ENCODE peak calls at places on chromosomes 12 and 14, in eight cellular contexts. One of them, this sample, is unnamed.

GRCh38 chr14:99252940-99253868 is 18.8 kb downstream of the BCL11B start:
- DNase-seq in GM12891: no peak
- DNase-seq in lower leg skin: no peak
- DNase-seq in transverse colon: no peak
- DNase-seq in heart left ventricle: no peak
- DNase-seq in GM12892: no peak
- DNase-seq in prostate gland: no peak
- DNase-seq in stomach: no peak
- DNase-seq in this sample: no peak

GRCh38 chr14:105581551-105582341 is 55.4 kb downstream of the TMEM121 start:
- DNase-seq in GM12891: no peak
- DNase-seq in lower leg skin: no peak
- DNase-seq in transverse colon: peak
- DNase-seq in heart left ventricle: peak
- DNase-seq in GM12892: peak
- DNase-seq in prostate gland: no peak
- DNase-seq in stomach: no peak
- DNase-seq in this sample: no peak

GRCh38 chr12:49946086-49946485 is 4.5 kb upstream of the AQP2 start:
- DNase-seq in GM12891: no peak
- DNase-seq in lower leg skin: no peak
- DNase-seq in transverse colon: peak
- DNase-seq in heart left ventricle: no peak
- DNase-seq in GM12892: no peak
- DNase-seq in prostate gland: no peak
- DNase-seq in stomach: no peak
- DNase-seq in this sample: no peak

GRCh38 chr12:131671276-131671675 is 39.6 kb upstream of the SFSWAP start:
- DNase-seq in GM12891: no peak
- DNase-seq in lower leg skin: peak
- DNase-seq in transverse colon: no peak
- DNase-seq in heart left ventricle: no peak
- DNase-seq in GM12892: no peak
- DNase-seq in prostate gland: no peak
- DNase-seq in stomach: no peak
- DNase-seq in this sample: no peak

GRCh38 chr12:10331642-10332239 is 24.1 kb downstream of the KLRD1 start:
- DNase-seq in GM12891: no peak
- DNase-seq in lower leg skin: no peak
- DNase-seq in transverse colon: no peak
- DNase-seq in heart left ventricle: no peak
- DNase-seq in GM12892: no peak
- DNase-seq in prostate gland: peak
- DNase-seq in stomach: no peak
- DNase-seq in this sample: peak

GRCh38 chr12:93960521-93960920 is 187.9 kb upstream of the PLXNC1 start:
- DNase-seq in GM12891: no peak
- DNase-seq in lower leg skin: no peak
- DNase-seq in transverse colon: no peak
- DNase-seq in heart left ventricle: no peak
- DNase-seq in GM12892: no peak
- DNase-seq in prostate gland: no peak
- DNase-seq in stomach: no peak
- DNase-seq in this sample: no peak

GRCh38 chr12:2101798-2102197 is 49.0 kb downstream of the CACNA1C start:
- DNase-seq in GM12891: no peak
- DNase-seq in lower leg skin: no peak
- DNase-seq in transverse colon: no peak
- DNase-seq in heart left ventricle: no peak
- DNase-seq in GM12892: no peak
- DNase-seq in prostate gland: no peak
- DNase-seq in stomach: no peak
- DNase-seq in this sample: peak

GRCh38 chr12:107655281-107656065 is 30.1 kb upstream of the PWP1 start:
- DNase-seq in GM12891: no peak
- DNase-seq in lower leg skin: no peak
- DNase-seq in transverse colon: peak
- DNase-seq in heart left ventricle: no peak
- DNase-seq in GM12892: no peak
- DNase-seq in prostate gland: no peak
- DNase-seq in stomach: no peak
- DNase-seq in this sample: no peak

GRCh38 chr14:80973918-80974317 is 18.5 kb downstream of the TSHR start:
- DNase-seq in GM12891: no peak
- DNase-seq in lower leg skin: no peak
- DNase-seq in transverse colon: no peak
- DNase-seq in heart left ventricle: no peak
- DNase-seq in GM12892: no peak
- DNase-seq in prostate gland: no peak
- DNase-seq in stomach: no peak
- DNase-seq in this sample: no peak

GRCh38 chr14:104108570-104109060 is 23.1 kb downstream of the ASPG start:
- DNase-seq in GM12891: no peak
- DNase-seq in lower leg skin: peak
- DNase-seq in transverse colon: peak
- DNase-seq in heart left ventricle: peak
- DNase-seq in GM12892: no peak
- DNase-seq in prostate gland: no peak
- DNase-seq in stomach: peak
- DNase-seq in this sample: no peak

GRCh38 chr12:83465632-83466031 is 778.9 kb downstream of the TMTC2 start:
- DNase-seq in GM12891: no peak
- DNase-seq in lower leg skin: no peak
- DNase-seq in transverse colon: no peak
- DNase-seq in heart left ventricle: no peak
- DNase-seq in GM12892: no peak
- DNase-seq in prostate gland: no peak
- DNase-seq in stomach: no peak
- DNase-seq in this sample: no peak

GRCh38 chr12:115355301-115355700 is 671.3 kb upstream of the TBX3 start:
- DNase-seq in GM12891: no peak
- DNase-seq in lower leg skin: no peak
- DNase-seq in transverse colon: no peak
- DNase-seq in heart left ventricle: no peak
- DNase-seq in GM12892: no peak
- DNase-seq in prostate gland: no peak
- DNase-seq in stomach: no peak
- DNase-seq in this sample: no peak

GRCh38 chr12:58537278-58537677 is 383.0 kb downstream of the LRIG3 start:
- DNase-seq in GM12891: no peak
- DNase-seq in lower leg skin: no peak
- DNase-seq in transverse colon: no peak
- DNase-seq in heart left ventricle: no peak
- DNase-seq in GM12892: no peak
- DNase-seq in prostate gland: no peak
- DNase-seq in stomach: no peak
- DNase-seq in this sample: no peak

GRCh38 chr14:67395876-67396189 is 16.1 kb downstream of the PLEK2 start:
- DNase-seq in GM12891: no peak
- DNase-seq in lower leg skin: no peak
- DNase-seq in transverse colon: no peak
- DNase-seq in heart left ventricle: no peak
- DNase-seq in GM12892: no peak
- DNase-seq in prostate gland: no peak
- DNase-seq in stomach: no peak
- DNase-seq in this sample: no peak

GRCh38 chr12:105417732-105418131 is 87.2 kb downstream of the C12orf75 start:
- DNase-seq in GM12891: no peak
- DNase-seq in lower leg skin: no peak
- DNase-seq in transverse colon: no peak
- DNase-seq in heart left ventricle: no peak
- DNase-seq in GM12892: no peak
- DNase-seq in prostate gland: no peak
- DNase-seq in stomach: no peak
- DNase-seq in this sample: no peak

GRCh38 chr12:26678697-26679660 is 154.0 kb downstream of the ITPR2 start:
- DNase-seq in GM12891: no peak
- DNase-seq in lower leg skin: no peak
- DNase-seq in transverse colon: no peak
- DNase-seq in heart left ventricle: no peak
- DNase-seq in GM12892: no peak
- DNase-seq in prostate gland: no peak
- DNase-seq in stomach: no peak
- DNase-seq in this sample: peak

GRCh38 chr12:105834496-105834895 is 304.3 kb downstream of the NUAK1 start:
- DNase-seq in GM12891: no peak
- DNase-seq in lower leg skin: no peak
- DNase-seq in transverse colon: no peak
- DNase-seq in heart left ventricle: no peak
- DNase-seq in GM12892: no peak
- DNase-seq in prostate gland: no peak
- DNase-seq in stomach: no peak
- DNase-seq in this sample: no peak

GRCh38 chr14:74697543-74697942 is 15.3 kb downstream of the AREL1 start:
- DNase-seq in GM12891: no peak
- DNase-seq in lower leg skin: no peak
- DNase-seq in transverse colon: no peak
- DNase-seq in heart left ventricle: no peak
- DNase-seq in GM12892: no peak
- DNase-seq in prostate gland: no peak
- DNase-seq in stomach: no peak
- DNase-seq in this sample: peak

DNA sequence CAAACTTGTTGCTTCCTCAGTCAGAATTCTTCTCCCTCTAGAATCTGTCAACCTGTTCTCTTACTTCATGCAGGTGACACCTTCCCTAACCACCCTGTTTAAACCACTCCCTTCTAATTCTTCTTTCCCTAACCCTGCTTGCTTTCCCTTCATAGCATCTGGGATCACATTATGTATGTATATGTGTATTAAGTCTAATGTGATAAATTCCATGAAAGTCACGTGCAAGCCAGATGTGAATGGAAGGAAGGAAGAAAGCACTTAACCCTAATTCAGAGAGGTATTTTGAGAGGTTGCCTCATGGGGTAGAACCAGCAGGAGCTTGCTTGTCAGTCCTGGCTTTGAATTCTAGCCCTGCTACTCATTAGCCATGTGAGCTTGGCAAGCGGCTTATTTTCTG is 340.0 kb downstream of the TRHDE start:
- DNase-seq in GM12891: no peak
- DNase-seq in lower leg skin: no peak
- DNase-seq in transverse colon: no peak
- DNase-seq in heart left ventricle: no peak
- DNase-seq in GM12892: no peak
- DNase-seq in prostate gland: no peak
- DNase-seq in stomach: no peak
- DNase-seq in this sample: no peak
- TF ChIP-seq POLR2A in GM12891: no peak
- TF ChIP-seq POLR2A in lower leg skin: no peak
- TF ChIP-seq POLR2A in transverse colon: no peak
- TF ChIP-seq POLR2A in heart left ventricle: no peak
- TF ChIP-seq POLR2A in GM12892: no peak
- TF ChIP-seq POLR2A in prostate gland: no peak
- TF ChIP-seq POLR2A in stomach: no peak
- TF ChIP-seq POLR2A in this sample: no peak

GRCh38 chr14:59483360-59483759 is 848 bp downstream of the L3HYPDH start:
- DNase-seq in GM12891: no peak
- DNase-seq in lower leg skin: no peak
- DNase-seq in transverse colon: no peak
- DNase-seq in heart left ventricle: no peak
- DNase-seq in GM12892: no peak
- DNase-seq in prostate gland: no peak
- DNase-seq in stomach: no peak
- DNase-seq in this sample: no peak
- TF ChIP-seq POLR2A in GM12891: no peak
- TF ChIP-seq POLR2A in lower leg skin: no peak
- TF ChIP-seq POLR2A in transverse colon: no peak
- TF ChIP-seq POLR2A in heart left ventricle: no peak
- TF ChIP-seq POLR2A in GM12892: no peak
- TF ChIP-seq POLR2A in prostate gland: no peak
- TF ChIP-seq POLR2A in stomach: no peak
- TF ChIP-seq POLR2A in this sample: no peak

GRCh38 chr12:6941786-6942185 is 1.8 kb upstream of the RNU7-1 start:
- DNase-seq in GM12891: no peak
- DNase-seq in lower leg skin: no peak
- DNase-seq in transverse colon: no peak
- DNase-seq in heart left ventricle: peak
- DNase-seq in GM12892: no peak
- DNase-seq in prostate gland: no peak
- DNase-seq in stomach: no peak
- DNase-seq in this sample: no peak
- TF ChIP-seq POLR2A in GM12891: no peak
- TF ChIP-seq POLR2A in lower leg skin: no peak
- TF ChIP-seq POLR2A in transverse colon: no peak
- TF ChIP-seq POLR2A in heart left ventricle: no peak
- TF ChIP-seq POLR2A in GM12892: no peak
- TF ChIP-seq POLR2A in prostate gland: no peak
- TF ChIP-seq POLR2A in stomach: no peak
- TF ChIP-seq POLR2A in this sample: no peak

GRCh38 chr12:95117178-95117599 is 43.8 kb upstream of the NR2C1 start:
- DNase-seq in GM12891: peak
- DNase-seq in lower leg skin: no peak
- DNase-seq in transverse colon: peak
- DNase-seq in heart left ventricle: no peak
- DNase-seq in GM12892: peak
- DNase-seq in prostate gland: peak
- DNase-seq in stomach: peak
- DNase-seq in this sample: no peak

GRCh38 chr12:95116341-95116740 is 42.9 kb upstream of the NR2C1 start:
- DNase-seq in GM12891: no peak
- DNase-seq in lower leg skin: no peak
- DNase-seq in transverse colon: no peak
- DNase-seq in heart left ventricle: no peak
- DNase-seq in GM12892: no peak
- DNase-seq in prostate gland: no peak
- DNase-seq in stomach: no peak
- DNase-seq in this sample: no peak

GRCh38 chr12:95118788-95119179 is 45.4 kb upstream of the NR2C1 start:
- DNase-seq in GM12891: no peak
- DNase-seq in lower leg skin: no peak
- DNase-seq in transverse colon: no peak
- DNase-seq in heart left ventricle: no peak
- DNase-seq in GM12892: no peak
- DNase-seq in prostate gland: no peak
- DNase-seq in stomach: no peak
- DNase-seq in this sample: no peak

GRCh38 chr12:95116773-95117172 is 43.4 kb upstream of the NR2C1 start:
- DNase-seq in GM12891: no peak
- DNase-seq in lower leg skin: no peak
- DNase-seq in transverse colon: no peak
- DNase-seq in heart left ventricle: no peak
- DNase-seq in GM12892: peak
- DNase-seq in prostate gland: peak
- DNase-seq in stomach: no peak
- DNase-seq in this sample: no peak

GRCh38 chr12:95118138-95118787 is 44.8 kb upstream of the NR2C1 start:
- DNase-seq in GM12891: no peak
- DNase-seq in lower leg skin: no peak
- DNase-seq in transverse colon: no peak
- DNase-seq in heart left ventricle: no peak
- DNase-seq in GM12892: no peak
- DNase-seq in prostate gland: no peak
- DNase-seq in stomach: no peak
- DNase-seq in this sample: peak
- TF ChIP-seq POLR2A in GM12891: no peak
- TF ChIP-seq POLR2A in lower leg skin: no peak
- TF ChIP-seq POLR2A in transverse colon: no peak
- TF ChIP-seq POLR2A in heart left ventricle: no peak
- TF ChIP-seq POLR2A in GM12892: no peak
- TF ChIP-seq POLR2A in prostate gland: no peak
- TF ChIP-seq POLR2A in stomach: no peak
- TF ChIP-seq POLR2A in this sample: no peak

GRCh38 chr14:20412876-20413784 is at the start of gene TEP1:
- DNase-seq in GM12891: peak
- DNase-seq in lower leg skin: peak
- DNase-seq in transverse colon: peak
- DNase-seq in heart left ventricle: peak
- DNase-seq in GM12892: peak
- DNase-seq in prostate gland: peak
- DNase-seq in stomach: peak
- DNase-seq in this sample: peak
- TF ChIP-seq POLR2A in GM12891: peak
- TF ChIP-seq POLR2A in lower leg skin: no peak
- TF ChIP-seq POLR2A in transverse colon: peak
- TF ChIP-seq POLR2A in heart left ventricle: peak
- TF ChIP-seq POLR2A in GM12892: peak
- TF ChIP-seq POLR2A in prostate gland: peak
- TF ChIP-seq POLR2A in stomach: peak
- TF ChIP-seq POLR2A in this sample: peak